ENCODE peak calls at places on chromosomes 11 and 22, in six cellular contexts. N is A549, H is GM12878, V is IMR-90, B is K562, I is HepG2. W is an unnamed sample.

GRCh38 chr11:116928102-116928777 is 90.8 kb upstream of the APOA1 start:
- DNase-seq in N (no peak), H (peak), V (no peak), B (no peak), I (no peak), W (no peak)

GRCh38 chr11:2663915-2664314 is 35.9 kb downstream of the KCNQ1OT1 start:
- DNase-seq in N (no peak), H (no peak), V (no peak), B (no peak), I (no peak), W (no peak)

GRCh38 chr11:112057170-112057569 is 16.6 kb downstream of the PIH1D2 start:
- DNase-seq in N (no peak), H (no peak), V (no peak), B (no peak), I (no peak), W (no peak)

GRCh38 chr11:86934933-86935579 is 20.1 kb downstream of the FZD4 start:
- DNase-seq in N (no peak), H (no peak), V (peak), B (no peak), I (no peak), W (no peak)

GRCh38 chr11:69088676-69089146 is 40.0 kb downstream of the TPCN2 start:
- DNase-seq in N (peak), H (peak), V (peak), B (peak), I (peak), W (peak)

GRCh38 chr22:17233348-17234043 is 14.3 kb upstream of the ADA2 start:
- DNase-seq in N (no peak), H (no peak), V (no peak), B (no peak), I (no peak), W (no peak)

GRCh38 chr11:64352099-64353005 is 6.6 kb upstream of the RPS6KA4 start:
- DNase-seq in N (no peak), H (no peak), V (no peak), B (no peak), I (no peak), W (no peak)

GRCh38 chr22:26615149-26615548 is 2.7 kb downstream of the CRYBB1 start:
- DNase-seq in N (no peak), H (peak), V (no peak), B (no peak), I (no peak), W (no peak)

GRCh38 chr22:40855960-40856512 is 403 bp downstream of the ST13 start:
- DNase-seq in N (peak), H (no peak), V (peak), B (peak), I (no peak), W (peak)

GRCh38 chr11:70826541-70826943 is 425.8 kb downstream of the SHANK2 start:
- DNase-seq in N (no peak), H (no peak), V (no peak), B (no peak), I (no peak), W (peak)

DNA sequence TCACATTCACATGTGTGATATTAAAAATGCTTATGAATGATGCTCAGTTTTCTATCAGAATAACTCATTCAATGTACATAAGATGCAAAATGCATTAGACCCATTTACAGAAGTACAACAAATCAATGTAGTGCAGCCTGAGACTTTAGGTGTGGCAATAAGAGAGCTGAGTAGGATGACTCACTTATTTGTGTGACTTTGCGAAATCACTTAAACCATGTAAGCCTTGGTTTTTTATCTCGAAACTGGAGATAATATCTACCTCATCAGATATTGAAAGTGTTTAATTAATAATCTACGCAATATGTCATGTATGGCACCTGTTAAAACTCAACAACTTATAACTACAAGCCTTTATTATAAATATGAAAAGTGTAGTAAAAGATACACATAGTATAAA is 105.7 kb upstream of the LUZP2 start:
- DNase-seq in N (peak), H (no peak), V (peak), B (no peak), I (no peak), W (no peak)
- TF ChIP-seq SMC3 in N (no peak), H (no peak), V (no peak), B (no peak), I (no peak), W (no peak)

GRCh38 chr22:49686495-49687219 is 141.0 kb downstream of the BRD1 start:
- DNase-seq in N (no peak), H (no peak), V (no peak), B (no peak), I (no peak), W (no peak)

GRCh38 chr22:49689255-49689770 is 138.4 kb downstream of the BRD1 start:
- DNase-seq in N (no peak), H (no peak), V (no peak), B (no peak), I (no peak), W (no peak)

GRCh38 chr22:49688516-49689254 is 139.0 kb downstream of the BRD1 start:
- DNase-seq in N (no peak), H (no peak), V (no peak), B (no peak), I (no peak), W (no peak)

GRCh38 chr22:49687333-49687732 is 140.3 kb downstream of the BRD1 start:
- DNase-seq in N (no peak), H (no peak), V (no peak), B (no peak), I (no peak), W (no peak)

DNA sequence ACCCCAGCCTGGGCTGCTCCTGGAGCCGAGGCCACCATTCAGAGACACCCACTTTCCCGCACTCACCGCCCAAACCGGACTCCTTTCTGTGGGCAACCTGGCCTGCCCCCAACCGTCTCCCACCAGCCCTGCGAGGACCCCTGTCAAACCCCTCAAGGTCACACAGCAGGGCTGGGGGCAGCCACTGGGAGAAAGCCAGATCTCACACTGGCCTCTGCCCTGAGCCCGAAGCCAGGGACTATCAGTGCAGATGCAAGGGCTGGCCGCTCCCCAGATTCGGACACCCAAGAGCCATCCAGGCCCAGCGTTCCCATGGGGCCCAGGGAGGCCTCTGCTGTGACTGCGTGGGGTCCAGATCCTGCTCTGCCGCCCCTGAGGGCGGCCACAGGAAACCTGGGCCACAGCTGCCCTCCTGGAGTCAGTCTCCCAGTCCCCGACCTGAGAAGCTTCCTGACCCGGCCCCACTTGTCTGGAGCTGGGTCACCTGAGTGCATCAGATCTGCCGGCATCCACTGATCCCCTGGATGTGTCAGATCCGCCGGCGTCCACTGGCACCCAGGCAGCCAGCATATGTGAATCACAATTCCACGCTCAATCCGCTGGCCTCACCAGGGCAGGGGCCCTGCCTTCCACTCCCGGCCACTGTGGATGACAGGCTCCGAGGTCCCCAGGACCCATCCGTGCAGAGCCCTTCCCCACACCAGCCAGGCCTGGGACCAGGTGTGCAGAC is 139.7 kb downstream of the BRD1 start:
- DNase-seq in N (no peak), H (no peak), V (no peak), B (no peak), I (no peak), W (no peak)
- TF ChIP-seq SMC3 in N (no peak), H (no peak), V (no peak), B (no peak), I (no peak), W (no peak)

DNA sequence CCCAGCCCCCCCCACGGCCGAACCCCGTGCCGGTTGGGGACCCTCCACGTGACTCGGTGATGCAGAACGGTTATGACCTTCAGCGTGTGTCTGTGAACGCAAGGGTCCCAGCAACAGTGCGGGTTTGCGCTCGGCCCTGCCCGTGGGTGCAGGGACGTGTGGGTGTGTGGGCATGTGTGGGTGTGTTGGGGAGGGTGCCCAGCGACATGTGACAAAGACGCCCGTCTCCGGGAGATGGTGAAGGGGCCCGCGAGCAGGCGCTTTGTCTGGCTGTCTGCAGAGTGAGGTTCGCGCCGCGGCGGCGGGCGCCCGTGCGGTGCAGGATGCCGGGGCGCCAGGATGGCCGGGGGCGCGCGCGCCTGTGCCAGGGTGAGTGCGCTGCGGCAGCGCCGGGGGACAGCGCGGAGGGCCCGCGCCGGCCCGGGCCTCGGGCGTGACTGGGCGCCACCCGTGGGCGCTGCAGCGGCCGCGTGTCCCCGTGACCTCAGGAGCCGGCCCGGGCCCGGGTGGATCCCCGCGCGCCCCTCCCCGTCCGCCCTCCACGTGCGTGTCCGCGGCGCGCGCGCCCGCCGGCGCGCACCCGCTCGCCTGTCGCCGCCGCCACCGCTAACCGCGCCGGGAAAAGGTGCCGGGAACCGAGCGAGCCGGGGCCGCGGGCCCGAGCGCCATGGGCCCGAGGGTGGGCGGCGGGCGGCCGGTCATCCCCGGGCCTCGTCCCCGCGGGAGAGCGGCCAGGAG is at the start of gene LRFN4:
- DNase-seq in N (peak), H (no peak), V (no peak), B (peak), I (no peak), W (peak)
- TF ChIP-seq SMC3 in N (no peak), H (no peak), V (no peak), B (no peak), I (no peak), W (no peak)

GRCh38 chr22:47607486-47607885 is 845.0 kb downstream of the TBC1D22A start:
- DNase-seq in N (no peak), H (no peak), V (no peak), B (no peak), I (no peak), W (no peak)
- TF ChIP-seq SMC3 in N (no peak), H (no peak), V (no peak), B (no peak), I (no peak), W (no peak)

DNA sequence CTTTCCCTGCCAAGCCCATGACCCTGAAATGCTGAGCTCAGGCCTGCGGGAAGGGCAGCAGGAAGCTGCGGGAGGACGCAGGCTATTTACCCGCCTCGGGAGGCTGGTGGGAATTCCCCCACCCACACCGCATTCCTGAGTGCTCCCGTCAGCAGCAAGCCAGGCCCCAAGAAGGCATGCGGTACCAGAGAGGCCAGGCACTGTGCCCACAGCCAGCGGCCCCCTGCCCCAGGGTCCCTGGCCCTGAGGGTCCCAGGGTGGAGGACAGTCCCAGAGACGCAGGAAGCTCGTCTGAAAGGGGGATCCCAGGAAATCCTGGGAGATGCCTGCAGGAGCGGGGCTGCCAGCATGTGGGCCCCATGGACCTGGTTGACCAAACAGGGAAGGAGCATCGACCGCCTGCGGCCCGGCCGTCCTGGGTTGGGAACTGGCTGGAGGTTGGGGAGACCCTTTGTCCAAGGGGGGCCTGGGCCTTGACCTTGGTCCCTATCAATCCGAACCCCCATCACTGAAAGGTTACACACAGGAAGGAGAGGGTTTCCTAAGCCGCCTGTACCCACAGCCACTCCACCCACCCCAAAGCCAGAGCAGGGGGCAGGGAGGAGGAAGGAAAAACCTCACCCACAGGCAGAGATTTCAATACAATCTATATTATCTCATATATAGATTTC is 17.0 kb downstream of the MAFF start:
- DNase-seq in N (peak), H (no peak), V (peak), B (no peak), I (peak), W (no peak)
- TF ChIP-seq SMC3 in N (peak), H (no peak), V (no peak), B (no peak), I (no peak), W (no peak)

GRCh38 chr11:19218801-19219460 is 17.1 kb upstream of the CSRP3 start:
- DNase-seq in N (no peak), H (no peak), V (no peak), B (no peak), I (no peak), W (peak)
- TF ChIP-seq SMC3 in N (no peak), H (no peak), V (no peak), B (no peak), I (no peak), W (no peak)

W was measured in SK-N-SH.